ENCODE peak calls at places on chromosomes 16 and 17, in ten cellular contexts. M, J, L, W, P, U, F, S, I and H are unnamed samples. For H3K4me1, the result is how much of the 10 kb centered on the place peaks cover.

GRCh38 chr17:40484285-40484972 is 17.0 kb downstream of the TNS4 start:
- DNase-seq in W (no peak), S (no peak), P (no peak), L (no peak), J (no peak), U (no peak), M (no peak), I (peak), F (no peak), H (no peak)

GRCh38 chr16:2090819-2091721 is 43.3 kb downstream of the TSC2 start:
- DNase-seq in P (no peak), U (peak), W (peak), I (no peak), J (no peak), F (no peak), M (peak), S (no peak), L (peak), H (no peak)

GRCh38 chr17:80621335-80622169 is 76.9 kb downstream of the RPTOR start:
- DNase-seq in P (no peak), S (no peak), L (no peak), W (no peak), U (no peak), M (no peak), J (no peak), I (no peak), F (no peak), H (no peak)

GRCh38 chr16:85286066-85286712 is 173.9 kb upstream of the CIBAR2 start:
- DNase-seq in F (peak), M (no peak), I (no peak), U (peak), J (peak), P (no peak), S (no peak), L (no peak), W (no peak), H (peak)

GRCh38 chr16:19846421-19846820 is 38.2 kb downstream of the GPRC5B start:
- DNase-seq in S (no peak), M (no peak), J (no peak), F (no peak), I (no peak), L (no peak), U (no peak), W (no peak), P (no peak), H (no peak)

GRCh38 chr17:75837899-75838298 is 6.3 kb downstream of the UNC13D start:
- DNase-seq in S (no peak), M (no peak), P (no peak), I (no peak), L (no peak), W (no peak), J (no peak), F (no peak), U (no peak), H (no peak)

GRCh38 chr16:64974381-64974780 is 147.5 kb downstream of the CDH11 start:
- DNase-seq in P (no peak), M (no peak), L (no peak), I (no peak), J (no peak), S (no peak), W (no peak), F (no peak), U (no peak), H (no peak)

GRCh38 chr16:58511933-58512815 is 3.1 kb upstream of the SETD6 start:
- DNase-seq in I (peak), F (peak), M (peak), U (peak), W (peak), J (peak), P (no peak), L (peak), S (peak), H (peak)

GRCh38 chr16:50531359-50531758 is 16.8 kb upstream of the NKD1 start:
- DNase-seq in I (no peak), J (no peak), U (no peak), L (no peak), P (no peak), W (no peak), S (peak), F (no peak), M (no peak), H (no peak)

GRCh38 chr16:1974157-1975070 is 2.6 kb downstream of the TBL3 start:
- DNase-seq in L (no peak), P (no peak), U (no peak), J (no peak), S (no peak), I (no peak), F (no peak), W (no peak), M (no peak), H (no peak)

GRCh38 chr17:2904135-2904534 is 107.9 kb downstream of the RAP1GAP2 start:
- DNase-seq in F (peak), M (no peak), J (no peak), W (no peak), P (no peak), S (no peak), I (peak), L (peak), U (no peak), H (no peak)

GRCh38 chr17:37792787-37793186 is 47.9 kb upstream of the HNF1B start:
- DNase-seq in J (no peak), P (no peak), I (no peak), S (no peak), F (peak), U (no peak), L (no peak), W (no peak), M (no peak), H (no peak)

GRCh38 chr17:19268611-19269010 is 31.4 kb downstream of the EPN2 start:
- DNase-seq in W (no peak), F (no peak), U (no peak), S (no peak), J (no peak), P (no peak), M (no peak), I (no peak), L (no peak), H (no peak)

GRCh38 chr17:4711671-4712111 is 1.3 kb downstream of the ARRB2 start:
- DNase-seq in M (no peak), F (no peak), L (peak), P (no peak), W (peak), S (no peak), U (no peak), I (no peak), J (no peak), H (peak)

GRCh38 chr16:70746708-70747424 is 54.1 kb downstream of the VAC14 start:
- DNase-seq in W (no peak), M (peak), U (peak), J (peak), S (no peak), I (no peak), L (peak), F (peak), P (no peak), H (peak)

GRCh38 chr16:1884155-1884760 is 12.3 kb upstream of the MEIOB start:
- DNase-seq in P (no peak), J (no peak), M (peak), L (peak), F (no peak), S (no peak), U (no peak), I (no peak), W (no peak), H (no peak)

GRCh38 chr17:7862692-7863437 is 5.1 kb downstream of the CYB5D1 start:
- DNase-seq in P (no peak), U (peak), M (peak), F (peak), I (no peak), L (peak), J (peak), W (peak), S (no peak), H (peak)

GRCh38 chr16:878071-878784 is 77.7 kb upstream of the GNG13 start:
- DNase-seq in S (no peak), M (peak), L (peak), U (no peak), W (peak), I (peak), F (peak), P (no peak), J (no peak), H (peak)

GRCh38 chr16:54284319-54284930 is 2.2 kb downstream of the IRX3 start:
- DNase-seq in M (no peak), J (no peak), P (no peak), W (no peak), F (no peak), S (no peak), U (peak), I (no peak), L (peak), H (no peak)

GRCh38 chr17:40355804-40356758 is 8.5 kb downstream of the GJD3 start:
- DNase-seq in M (no peak), W (no peak), S (peak), F (no peak), L (no peak), P (no peak), J (peak), U (no peak), I (peak), H (peak)

GRCh38 chr16:88681709-88682451 is 4.4 kb downstream of the SNAI3 start:
- DNase-seq in P (peak), I (peak), M (no peak), U (no peak), J (no peak), F (peak), S (peak), L (peak), W (peak), H (no peak)

GRCh38 chr17:78390241-78391050 is 12.0 kb downstream of the PGS1 start:
- DNase-seq in M (peak), L (no peak), I (no peak), P (no peak), F (peak), S (no peak), U (no peak), J (peak), W (no peak), H (peak)

GRCh38 chr17:76153202-76153601 is 12.2 kb upstream of the FOXJ1 start:
- DNase-seq in L (no peak), P (no peak), U (no peak), J (no peak), I (no peak), F (no peak), S (peak), M (no peak), W (no peak), H (peak)

GRCh38 chr16:87041732-87042131 is 275.5 kb downstream of the C16orf95 start:
- DNase-seq in P (no peak), S (no peak), I (no peak), M (no peak), F (no peak), J (no peak), L (no peak), W (no peak), U (no peak), H (peak)

GRCh38 chr17:70855401-70856054 is 686.2 kb downstream of the KCNJ2 start:
- DNase-seq in I (no peak), L (no peak), M (no peak), F (peak), P (no peak), S (no peak), U (peak), J (no peak), W (no peak), H (no peak)

GRCh38 chr16:83403751-83404150 is 404.0 kb upstream of the HSBP1 start:
- DNase-seq in F (peak), S (no peak), I (no peak), U (no peak), L (no peak), M (no peak), W (no peak), J (no peak), P (no peak), H (no peak)

GRCh38 chr16:85027349-85027967 is at the start of gene KIAA0513:
- DNase-seq in S (peak), I (peak), L (peak), M (peak), J (peak), U (peak), P (peak), F (peak), W (peak), H (peak)

GRCh38 chr16:1614226-1615102 is 2.3 kb downstream of the CRAMP1 start:
- DNase-seq in S (peak), P (no peak), L (peak), M (no peak), U (peak), J (peak), I (peak), F (peak), W (no peak), H (no peak)

GRCh38 chr17:50062323-50063243 is 6.7 kb downstream of the ITGA3 start:
- DNase-seq in I (peak), F (peak), M (peak), S (peak), P (no peak), L (peak), U (peak), W (no peak), J (peak), H (peak)

GRCh38 chr16:67926181-67926742 is 5.4 kb downstream of the CTRL start:
- DNase-seq in J (no peak), P (no peak), I (no peak), U (peak), S (peak), L (no peak), W (no peak), F (peak), M (no peak), H (no peak)

DNA sequence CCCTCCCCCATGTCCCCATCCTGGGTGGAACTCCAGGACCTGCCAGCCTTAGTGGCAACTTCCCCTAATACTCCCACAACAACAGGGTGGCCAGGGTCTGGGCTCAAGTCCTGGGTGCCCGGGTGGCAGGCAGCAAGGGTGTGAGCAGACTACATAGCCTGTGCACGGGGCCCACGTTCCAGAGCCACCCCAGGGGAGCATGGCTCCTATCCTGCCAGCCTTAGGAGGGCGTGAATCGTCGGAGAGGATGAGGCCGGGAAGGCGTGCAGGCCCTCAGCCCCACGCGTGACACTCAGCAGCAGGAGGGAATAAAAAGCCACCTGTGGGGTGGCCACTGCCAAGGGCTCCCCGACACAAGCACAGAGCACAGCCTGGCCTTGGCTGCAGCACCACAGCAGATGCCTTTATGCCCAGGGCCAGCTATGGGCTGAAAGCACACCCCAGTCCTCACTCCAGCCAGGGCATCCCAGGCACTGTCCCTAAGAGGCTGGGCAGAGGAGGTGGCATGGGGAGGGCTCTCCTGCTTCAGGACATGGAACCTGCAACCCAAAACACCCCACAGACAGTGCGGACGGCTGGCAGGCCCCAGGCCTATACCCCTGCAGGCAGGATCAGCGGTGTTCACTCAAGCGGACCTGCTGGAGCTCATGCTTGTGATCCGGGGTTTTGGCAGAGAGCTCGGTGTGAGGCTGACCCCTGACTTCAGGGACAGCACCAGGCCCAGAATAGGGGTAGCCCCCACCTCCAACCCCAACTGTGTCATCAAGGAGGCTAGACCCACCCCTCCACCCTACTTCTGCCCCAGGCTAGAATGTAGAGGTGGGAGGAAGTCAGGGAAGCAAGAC is 2.7 kb downstream of the BCAR1 start:
- DNase-seq in L (no peak), M (no peak), U (no peak), W (no peak), J (no peak), S (no peak), F (no peak), I (peak), P (no peak), H (no peak)
- H3K4me1 ChIP-seq in L (half or more), M (half or more), U (under half), W (under half), J (under half), S (under half), F (half or more), I (half or more), P (under half), H (half or more)

GRCh38 chr17:917391-917811 is 62.2 kb downstream of the NXN start:
- DNase-seq in F (no peak), M (no peak), I (no peak), P (no peak), U (no peak), W (no peak), L (no peak), S (peak), J (no peak), H (no peak)

GRCh38 chr17:920190-920589 is 59.4 kb downstream of the NXN start:
- DNase-seq in L (no peak), P (no peak), J (no peak), S (no peak), M (no peak), F (no peak), U (no peak), I (peak), W (no peak), H (no peak)

GRCh38 chr17:916315-916714 is 63.3 kb downstream of the NXN start:
- DNase-seq in W (no peak), L (no peak), J (no peak), S (no peak), M (no peak), U (no peak), I (no peak), P (no peak), F (no peak), H (no peak)

GRCh38 chr17:915416-916201 is 64.0 kb downstream of the NXN start:
- DNase-seq in S (no peak), U (no peak), F (no peak), P (no peak), I (no peak), J (no peak), L (no peak), W (no peak), M (no peak), H (no peak)

DNA sequence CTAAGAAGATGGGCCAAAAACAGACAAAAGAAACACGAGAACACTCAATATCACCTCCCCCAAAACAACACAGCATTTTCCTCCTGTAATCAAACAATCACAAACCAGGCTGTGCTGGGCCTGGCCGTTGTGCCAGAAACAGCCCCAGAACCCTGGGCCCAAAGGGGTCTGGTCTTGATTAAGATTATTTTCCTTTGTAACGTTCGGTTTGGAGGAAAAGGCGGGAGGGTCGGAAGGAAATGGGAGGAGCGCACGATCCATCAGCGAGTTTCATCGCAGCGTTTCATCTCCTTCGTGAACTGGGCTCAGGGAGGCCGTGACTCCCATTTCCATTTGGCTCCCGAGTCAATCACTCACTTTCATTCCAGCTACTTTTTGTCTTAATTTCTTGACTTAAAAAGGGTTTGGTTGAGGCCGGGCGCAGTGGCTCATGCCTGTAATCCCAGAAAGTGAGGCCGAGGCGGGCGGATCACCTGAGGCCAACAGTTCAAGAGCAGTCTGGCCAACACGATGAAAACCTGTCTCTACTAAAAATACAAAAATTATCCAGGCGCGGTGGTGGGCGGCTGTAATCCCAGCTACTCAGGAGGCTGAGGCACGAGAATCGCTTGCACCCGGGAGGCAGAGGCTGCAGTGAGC is 61.4 kb downstream of the NXN start:
- DNase-seq in P (no peak), L (no peak), W (no peak), S (peak), J (no peak), I (peak), M (no peak), F (no peak), U (no peak), H (no peak)
- TF ChIP-seq POLR2A in P (no peak), L (no peak), W (no peak), S (no peak), J (no peak), I (no peak), M (no peak), F (no peak), U (no peak), H (no peak)

DNA sequence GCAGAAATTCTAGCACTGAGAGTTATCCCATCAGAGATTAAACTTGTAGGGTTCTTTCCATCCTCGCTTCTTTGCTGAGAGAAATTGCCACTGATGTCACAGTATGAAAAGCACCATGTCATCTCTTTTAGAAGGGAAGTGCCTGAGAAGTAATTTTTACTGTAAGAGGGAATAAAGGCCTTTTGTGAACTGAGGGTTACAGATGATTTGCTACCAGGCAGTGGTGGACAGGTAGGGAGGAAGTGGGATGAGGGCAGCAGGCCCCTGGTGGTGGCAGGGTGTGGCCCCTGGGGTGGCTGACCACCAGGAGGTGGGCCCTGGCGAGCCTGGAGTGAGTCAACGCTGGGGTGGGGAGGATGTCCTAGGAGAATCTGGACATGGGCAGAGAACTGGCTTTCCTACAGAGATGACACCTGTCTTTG is 6.4 kb upstream of the MILR1 start:
- DNase-seq in J (no peak), I (no peak), W (no peak), S (peak), F (no peak), U (no peak), L (no peak), P (no peak), M (peak), H (no peak)
- H3K27ac ChIP-seq in J (no peak), I (peak), W (peak), S (peak), F (no peak), U (no peak), L (peak), P (no peak), M (peak), H (peak)

DNA sequence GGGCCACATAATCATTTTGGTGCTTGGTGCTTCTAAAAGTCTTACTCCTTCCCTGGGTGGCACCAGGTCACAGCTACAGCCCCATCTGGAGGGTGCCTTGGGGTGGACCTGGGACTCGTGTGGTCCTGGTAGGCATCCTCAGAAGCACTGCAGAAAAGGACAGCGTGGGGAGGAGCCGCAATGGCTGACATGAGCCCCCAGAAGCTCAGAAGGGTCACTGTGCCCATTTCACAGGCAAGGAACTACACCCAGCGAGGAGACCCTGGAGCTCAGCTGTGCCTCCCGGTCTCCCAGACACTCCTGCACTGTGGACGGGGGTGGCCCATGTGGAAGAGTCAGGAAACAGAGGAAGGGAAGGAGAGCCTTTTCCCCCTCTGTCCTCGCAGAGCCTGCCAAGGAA is 26.4 kb downstream of the C17orf100 start:
- DNase-seq in M (no peak), S (peak), P (no peak), F (no peak), L (no peak), I (no peak), U (no peak), W (no peak), J (no peak), H (no peak)
- H3K4me1 ChIP-seq in M (under half), S (under half), P (under half), F (under half), L (under half), I (under half), U (under half), W (under half), J (under half), H (under half)

DNA sequence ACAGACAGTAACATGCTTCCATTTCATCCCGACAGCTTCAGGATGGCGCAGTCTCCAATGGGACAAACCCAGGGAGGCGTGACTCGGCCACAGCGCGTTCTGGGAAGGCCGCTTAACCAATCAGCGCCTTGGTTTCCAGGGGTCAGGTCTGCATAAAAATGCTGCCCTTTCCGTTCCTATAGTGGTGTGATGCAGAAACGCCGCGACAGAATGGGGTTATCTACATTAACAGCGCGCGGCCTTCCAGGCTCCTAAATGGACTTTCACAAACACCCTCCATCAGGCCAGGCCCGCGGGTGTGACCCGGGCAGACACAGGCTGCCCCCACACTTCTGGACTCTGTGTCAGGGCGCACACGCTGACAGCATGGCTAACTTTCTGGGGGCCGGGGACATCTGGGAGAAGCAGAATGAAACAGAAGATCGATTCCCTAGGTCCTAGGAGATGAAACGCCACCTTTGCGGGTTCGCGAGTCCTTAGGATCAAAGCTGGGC is 792 bp downstream of the TMEM231 start:
- DNase-seq in S (peak), P (no peak), F (peak), U (peak), W (peak), M (peak), I (peak), L (peak), J (peak), H (peak)
- TF ChIP-seq POLR2A in S (no peak), P (no peak), F (peak), U (peak), W (no peak), M (peak), I (no peak), L (no peak), J (no peak), H (no peak)